ENCODE peak calls at places on chromosomes 13 and 19, in seven cellular contexts. K is tibial artery; L is head of caudate nucleus; M is stimulated activated CD4-positive, alpha-beta T cell treated with anti-CD3 and anti-CD28 coated beads, Interleukin-4, amount 100 ng/mL, for 4 hours; G is Kasumi-1; C is stimulated activated CD8-positive, alpha-beta memory T cell treated with anti-CD3 and anti-CD28 coated beads, Interleukin-2, amount 100 ng/mL, for 1 hour; Z is activated naive CD8-positive, alpha-beta T cell treated with anti-CD3 and anti-CD28 coated beads, Interleukin-2, amount 10 ng/mL, durations not matched to agents 7 days and 5 days. Q is an unnamed sample.

GRCh38 chr19:2678043-2678671 is 24.3 kb downstream of the GNG7 start:
- DNase-seq in K (no peak), L (no peak), M (no peak), G (no peak), C (no peak), Z (no peak), Q (no peak)

GRCh38 chr19:40805258-40805868 is 6.4 kb downstream of the EGLN2 start:
- DNase-seq in K (no peak), L (no peak), M (no peak), G (no peak), C (no peak), Z (peak), Q (peak)

GRCh38 chr13:66071608-66072007 is 1158.5 kb downstream of the PCDH9 start:
- DNase-seq in K (no peak), L (no peak), M (no peak), G (no peak), C (no peak), Z (no peak), Q (no peak)

GRCh38 chr13:92950771-92951170 is 275.8 kb upstream of the GPC6 start:
- DNase-seq in K (no peak), L (no peak), M (no peak), G (no peak), C (no peak), Z (no peak), Q (no peak)

GRCh38 chr19:19421326-19421725 is 15.9 kb downstream of the GATAD2A start:
- DNase-seq in K (no peak), L (no peak), M (no peak), G (no peak), C (no peak), Z (no peak), Q (no peak)

GRCh38 chr19:56333506-56333905 is 18.9 kb upstream of the ZSCAN5A start:
- DNase-seq in K (no peak), L (no peak), M (peak), G (peak), C (no peak), Z (no peak), Q (peak)

GRCh38 chr19:56971230-56971629 is 130.7 kb upstream of the PEG3 start:
- DNase-seq in K (no peak), L (no peak), M (no peak), G (no peak), C (no peak), Z (no peak), Q (no peak)

GRCh38 chr13:33262997-33263396 is 22.6 kb downstream of the STARD13 start:
- DNase-seq in K (no peak), L (peak), M (no peak), G (no peak), C (no peak), Z (no peak), Q (no peak)

GRCh38 chr19:13060233-13060963 is 42.3 kb downstream of the LYL1 start:
- DNase-seq in K (peak), L (peak), M (no peak), G (no peak), C (no peak), Z (no peak), Q (peak)

GRCh38 chr19:46133101-46133627 is 8.7 kb upstream of the IGFL3 start:
- DNase-seq in K (no peak), L (no peak), M (no peak), G (no peak), C (no peak), Z (no peak), Q (peak)

GRCh38 chr13:27449081-27449603 is 1.2 kb downstream of the MTIF3 start:
- DNase-seq in K (no peak), L (no peak), M (no peak), G (no peak), C (no peak), Z (no peak), Q (no peak)

GRCh38 chr13:44435142-44435982 is 61.7 kb downstream of the SERP2 start:
- DNase-seq in K (peak), L (peak), M (peak), G (peak), C (peak), Z (peak), Q (peak)

GRCh38 chr13:89239361-89240127 is 1568.4 kb downstream of the SLITRK5 start:
- DNase-seq in K (no peak), L (no peak), M (no peak), G (no peak), C (no peak), Z (no peak), Q (no peak)

GRCh38 chr13:107819071-107819470 is 396.3 kb downstream of the LIG4 start:
- DNase-seq in K (no peak), L (no peak), M (no peak), G (no peak), C (no peak), Z (no peak), Q (no peak)

GRCh38 chr19:45001087-45001739 is at the start of gene RELB:
- DNase-seq in K (peak), L (peak), M (peak), G (peak), C (peak), Z (peak), Q (peak)

GRCh38 chr13:51981355-51981754 is 29.9 kb downstream of the ATP7B start:
- DNase-seq in K (no peak), L (no peak), M (no peak), G (no peak), C (no peak), Z (no peak), Q (no peak)

GRCh38 chr13:67642638-67643037 is 412.5 kb upstream of the PCDH9 start:
- DNase-seq in K (no peak), L (no peak), M (no peak), G (peak), C (no peak), Z (no peak), Q (no peak)

GRCh38 chr19:8085606-8086464 is 33.3 kb downstream of the CCL25 start:
- DNase-seq in K (no peak), L (no peak), M (no peak), G (no peak), C (no peak), Z (no peak), Q (no peak)

GRCh38 chr13:75135325-75135825 is 346.6 kb downstream of the TBC1D4 start:
- DNase-seq in K (no peak), L (no peak), M (no peak), G (no peak), C (no peak), Z (no peak), Q (no peak)

GRCh38 chr13:55728229-55728628 is 1412.5 kb upstream of the PRR20A start:
- DNase-seq in K (no peak), L (no peak), M (no peak), G (no peak), C (no peak), Z (no peak), Q (no peak)

GRCh38 chr13:66528903-66529576 is 701.1 kb downstream of the PCDH9 start:
- DNase-seq in K (no peak), L (no peak), M (no peak), G (no peak), C (no peak), Z (no peak), Q (no peak)

GRCh38 chr19:5057860-5058259 is 88.9 kb downstream of the KDM4B start:
- DNase-seq in K (no peak), L (no peak), M (no peak), G (no peak), C (no peak), Z (no peak), Q (no peak)

GRCh38 chr13:25253702-25254101 is 33.6 kb downstream of the MTMR6 start:
- DNase-seq in K (no peak), L (no peak), M (no peak), G (no peak), C (no peak), Z (no peak), Q (no peak)

GRCh38 chr13:79796116-79796515 is 315.2 kb downstream of the NDFIP2 start:
- DNase-seq in K (no peak), L (no peak), M (no peak), G (no peak), C (no peak), Z (no peak), Q (no peak)

GRCh38 chr19:53664760-53665159 is 33.0 kb downstream of the DPRX start:
- DNase-seq in K (no peak), L (no peak), M (no peak), G (no peak), C (no peak), Z (no peak), Q (no peak)

GRCh38 chr13:107117327-107118012 is 549.5 kb upstream of the ARGLU1 start:
- DNase-seq in K (no peak), L (no peak), M (no peak), G (no peak), C (no peak), Z (no peak), Q (peak)

Q was measured in upper lobe of left lung.